ENCODE peak calls at places on chromosome 20, in seven cellular contexts. B, H, K, D, T, V and P are unnamed samples.
A peak's percentile ranks its signal among the peaks of the same experiment; 100 is the strongest.

GRCh38 chr20:57869291-57869950 is 159.6 kb upstream of the PMEPA1 start:
- DNase-seq in D (no peak), B (no peak), K (no peak), V (no peak), T (no peak), H (no peak), P (no peak)

GRCh38 chr20:55584964-55585363 is 420.4 kb downstream of the CBLN4 start:
- DNase-seq in K (no peak), D (no peak), T (no peak), H (no peak), B (no peak), V (no peak), P (no peak)

GRCh38 chr20:3405696-3406358 is 1.6 kb downstream of the DNAAF9 start:
- DNase-seq in V (no peak), D (peak; percentile 16), T (no peak), B (no peak), H (no peak), K (no peak), P (no peak)

GRCh38 chr20:53942121-53942816 is 128.1 kb downstream of the BCAS1 start:
- DNase-seq in K (no peak), V (no peak), T (no peak), B (peak; percentile 76), H (no peak), D (no peak), P (peak; percentile 59)

GRCh38 chr20:37192137-37192854 is 12.9 kb upstream of the MROH8 start:
- DNase-seq in V (peak; percentile 75), H (peak; percentile 84), T (peak; percentile 64), B (peak; percentile 68), D (peak; percentile 95), K (peak; percentile 90), P (peak; percentile 55)

GRCh38 chr20:11380283-11380682 is 537.4 kb upstream of the BTBD3 start:
- DNase-seq in T (no peak), K (no peak), D (no peak), H (no peak), V (no peak), B (no peak), P (no peak)

GRCh38 chr20:48769111-48769879 is 58.5 kb downstream of the PREX1 start:
- DNase-seq in K (no peak), T (peak; percentile 92), D (no peak), H (no peak), V (no peak), B (no peak), P (no peak)

GRCh38 chr20:41413169-41413568 is 46.6 kb upstream of the EMILIN3 start:
- DNase-seq in K (no peak), H (no peak), B (no peak), V (no peak), D (no peak), T (no peak), P (no peak)

GRCh38 chr20:4324611-4325238 is 309.4 kb upstream of the RNF24 start:
- DNase-seq in V (no peak), B (no peak), D (no peak), K (no peak), T (no peak), H (no peak), P (no peak)

GRCh38 chr20:59120919-59121318 is 42.7 kb upstream of the ZNF831 start:
- DNase-seq in D (no peak), V (no peak), K (no peak), H (no peak), T (no peak), B (no peak), P (no peak)

GRCh38 chr20:40564997-40565680 is 123.9 kb downstream of the MAFB start:
- DNase-seq in D (peak; percentile 90), K (no peak), B (peak; percentile 29), T (no peak), H (no peak), V (no peak), P (no peak)

GRCh38 chr20:59074456-59074855 is 31.9 kb upstream of the PRELID3B start:
- DNase-seq in H (no peak), D (peak; percentile 18), K (no peak), T (no peak), V (no peak), B (no peak), P (no peak)

GRCh38 chr20:62236674-62236996 is 1.7 kb upstream of the OSBPL2 start:
- DNase-seq in T (no peak), B (no peak), V (no peak), H (no peak), K (no peak), D (no peak), P (no peak)

GRCh38 chr20:4244700-4245485 is 229.5 kb upstream of the RNF24 start:
- DNase-seq in D (peak; percentile 27), B (no peak), K (no peak), T (no peak), V (no peak), H (no peak), P (no peak)

GRCh38 chr20:57579898-57580447 is 19.1 kb downstream of the PCK1 start:
- DNase-seq in K (no peak), D (no peak), V (no peak), H (no peak), T (no peak), B (no peak), P (no peak)

GRCh38 chr20:45945678-45946148 is 11.2 kb downstream of the PCIF1 start:
- DNase-seq in D (peak; percentile 89), H (no peak), V (no peak), K (no peak), B (no peak), T (no peak), P (no peak)

GRCh38 chr20:1757606-1758507 is 100.3 kb upstream of the SIRPG start:
- DNase-seq in K (no peak), D (no peak), T (no peak), B (no peak), V (no peak), H (no peak), P (no peak)

GRCh38 chr20:44979090-44979621 is 12.8 kb downstream of the STK4 start:
- DNase-seq in K (no peak), B (no peak), V (no peak), D (peak; percentile 81), T (peak; percentile 86), H (peak; percentile 20), P (peak; percentile 84)

GRCh38 chr20:62712606-62713005 is 4.0 kb downstream of the NTSR1 start:
- DNase-seq in V (no peak), K (no peak), D (no peak), H (no peak), B (no peak), T (no peak), P (no peak)

GRCh38 chr20:41428285-41428684 is 61.7 kb upstream of the EMILIN3 start:
- DNase-seq in B (peak; percentile 10), H (no peak), V (no peak), K (no peak), T (peak; percentile 49), D (peak; percentile 91), P (no peak)

GRCh38 chr20:10536531-10536930 is 101.4 kb downstream of the SLX4IP start:
- DNase-seq in H (no peak), K (no peak), V (peak; percentile 64), D (peak; percentile 61), B (peak; percentile 37), T (peak; percentile 50), P (no peak)